ENCODE peak calls at places on chromosomes 16 and 17, in ten cellular contexts. One of them, this sample, is unnamed.

GRCh38 chr17:13671771-13672170 is 70.0 kb upstream of the HS3ST3A1 start:
- DNase-seq in AG10803: peak; percentile 34
- DNase-seq in stomach: no peak
- DNase-seq in MM.1S: no peak
- DNase-seq in HFF-Myc: no peak
- DNase-seq in suprapubic skin: no peak
- DNase-seq in adrenal gland: no peak
- DNase-seq in cardiac muscle cell: peak; percentile 8
- DNase-seq in AG04450: no peak
- DNase-seq in Peyer's patch: no peak
- DNase-seq in this sample: no peak

GRCh38 chr16:89365044-89365467 is 125.3 kb downstream of the ANKRD11 start:
- DNase-seq in Peyer's patch: no peak
- DNase-seq in adrenal gland: no peak
- DNase-seq in cardiac muscle cell: peak; percentile 60
- DNase-seq in stomach: no peak
- DNase-seq in MM.1S: no peak
- DNase-seq in suprapubic skin: no peak
- DNase-seq in AG10803: peak; percentile 52
- DNase-seq in HFF-Myc: no peak
- DNase-seq in AG04450: peak; percentile 45
- DNase-seq in this sample: no peak

GRCh38 chr16:48824271-48824670 is 214.3 kb upstream of the N4BP1 start:
- DNase-seq in cardiac muscle cell: no peak
- DNase-seq in adrenal gland: no peak
- DNase-seq in MM.1S: no peak
- DNase-seq in suprapubic skin: no peak
- DNase-seq in stomach: no peak
- DNase-seq in HFF-Myc: no peak
- DNase-seq in AG04450: no peak
- DNase-seq in Peyer's patch: no peak
- DNase-seq in AG10803: no peak
- DNase-seq in this sample: no peak

GRCh38 chr16:87841608-87842208 is 27.6 kb downstream of the SLC7A5 start:
- DNase-seq in HFF-Myc: no peak
- DNase-seq in stomach: peak; percentile 65
- DNase-seq in cardiac muscle cell: no peak
- DNase-seq in suprapubic skin: no peak
- DNase-seq in Peyer's patch: no peak
- DNase-seq in MM.1S: no peak
- DNase-seq in adrenal gland: no peak
- DNase-seq in AG10803: no peak
- DNase-seq in AG04450: no peak
- DNase-seq in this sample: no peak

GRCh38 chr16:22123146-22123545 is 30.8 kb downstream of the VWA3A start:
- DNase-seq in HFF-Myc: no peak
- DNase-seq in AG10803: no peak
- DNase-seq in suprapubic skin: no peak
- DNase-seq in adrenal gland: no peak
- DNase-seq in stomach: no peak
- DNase-seq in MM.1S: no peak
- DNase-seq in Peyer's patch: no peak
- DNase-seq in AG04450: no peak
- DNase-seq in cardiac muscle cell: no peak
- DNase-seq in this sample: no peak

GRCh38 chr17:62714016-62714777 is 86.7 kb downstream of the MRC2 start:
- DNase-seq in AG04450: no peak
- DNase-seq in HFF-Myc: no peak
- DNase-seq in cardiac muscle cell: no peak
- DNase-seq in Peyer's patch: no peak
- DNase-seq in stomach: no peak
- DNase-seq in MM.1S: no peak
- DNase-seq in adrenal gland: no peak
- DNase-seq in suprapubic skin: no peak
- DNase-seq in AG10803: peak; percentile 57
- DNase-seq in this sample: no peak

GRCh38 chr16:12341966-12342365 is 365.4 kb downstream of the SNX29 start:
- DNase-seq in AG04450: no peak
- DNase-seq in cardiac muscle cell: no peak
- DNase-seq in AG10803: peak; percentile 12
- DNase-seq in adrenal gland: no peak
- DNase-seq in stomach: no peak
- DNase-seq in suprapubic skin: no peak
- DNase-seq in HFF-Myc: no peak
- DNase-seq in Peyer's patch: no peak
- DNase-seq in MM.1S: no peak
- DNase-seq in this sample: no peak

GRCh38 chr16:87550510-87550961 is 51.8 kb upstream of the JPH3 start:
- DNase-seq in stomach: peak; percentile 63
- DNase-seq in suprapubic skin: no peak
- DNase-seq in MM.1S: no peak
- DNase-seq in HFF-Myc: no peak
- DNase-seq in AG10803: no peak
- DNase-seq in adrenal gland: peak; percentile 54
- DNase-seq in AG04450: no peak
- DNase-seq in cardiac muscle cell: no peak
- DNase-seq in Peyer's patch: peak; percentile 29
- DNase-seq in this sample: no peak

GRCh38 chr17:7586673-7587419 is 3.0 kb downstream of the SOX15 start:
- DNase-seq in cardiac muscle cell: no peak
- DNase-seq in AG04450: no peak
- DNase-seq in suprapubic skin: no peak
- DNase-seq in adrenal gland: no peak
- DNase-seq in MM.1S: no peak
- DNase-seq in AG10803: no peak
- DNase-seq in HFF-Myc: no peak
- DNase-seq in Peyer's patch: no peak
- DNase-seq in stomach: peak; percentile 54
- DNase-seq in this sample: no peak

GRCh38 chr17:19383681-19384470 is 3.1 kb downstream of the MFAP4 start:
- DNase-seq in cardiac muscle cell: peak; percentile 44
- DNase-seq in adrenal gland: peak; percentile 38
- DNase-seq in Peyer's patch: no peak
- DNase-seq in AG10803: peak; percentile 53
- DNase-seq in stomach: no peak
- DNase-seq in suprapubic skin: peak; percentile 75
- DNase-seq in AG04450: no peak
- DNase-seq in HFF-Myc: no peak
- DNase-seq in MM.1S: no peak
- DNase-seq in this sample: no peak

GRCh38 chr17:41539979-41540701 is 12.0 kb upstream of the KRT19 start:
- DNase-seq in MM.1S: peak; percentile 17
- DNase-seq in cardiac muscle cell: no peak
- DNase-seq in AG04450: no peak
- DNase-seq in HFF-Myc: no peak
- DNase-seq in stomach: no peak
- DNase-seq in AG10803: no peak
- DNase-seq in suprapubic skin: peak; percentile 46
- DNase-seq in adrenal gland: no peak
- DNase-seq in Peyer's patch: no peak
- DNase-seq in this sample: no peak

DNA sequence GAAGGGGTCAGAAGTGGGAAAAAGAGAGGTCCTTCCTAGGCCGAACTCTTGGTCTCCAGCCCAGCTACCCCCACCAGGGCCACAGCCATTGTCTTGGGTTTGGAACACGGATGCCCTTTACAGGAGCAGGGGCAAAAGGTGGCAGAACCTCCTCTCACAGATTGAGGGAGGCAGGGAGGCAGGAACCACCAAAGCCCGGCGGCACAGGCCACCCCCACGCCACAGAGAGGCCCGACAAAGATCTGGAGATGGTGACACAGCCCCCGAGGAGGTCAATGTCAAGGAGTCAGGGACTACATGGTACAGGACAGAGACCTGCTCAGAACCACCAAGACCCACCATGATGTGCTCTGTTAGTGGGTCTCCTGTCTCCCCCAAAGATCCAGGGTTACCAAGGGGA is 44.4 kb upstream of the DLX4 start:
- DNase-seq in suprapubic skin: no peak
- DNase-seq in Peyer's patch: no peak
- DNase-seq in stomach: no peak
- DNase-seq in adrenal gland: no peak
- DNase-seq in MM.1S: no peak
- DNase-seq in AG04450: no peak
- DNase-seq in cardiac muscle cell: no peak
- DNase-seq in HFF-Myc: no peak
- DNase-seq in AG10803: no peak
- DNase-seq in this sample: no peak
- H3K4me3 ChIP-seq in suprapubic skin: no peak overlapping the region
- H3K4me3 ChIP-seq in Peyer's patch: no peak overlapping the region
- H3K4me3 ChIP-seq in stomach: no peak overlapping the region
- H3K4me3 ChIP-seq in adrenal gland: no peak overlapping the region
- H3K4me3 ChIP-seq in MM.1S: no peak overlapping the region
- H3K4me3 ChIP-seq in AG04450: no peak overlapping the region
- H3K4me3 ChIP-seq in cardiac muscle cell: no peak overlapping the region
- H3K4me3 ChIP-seq in HFF-Myc: no peak overlapping the region
- H3K4me3 ChIP-seq in AG10803: no peak overlapping the region
- H3K4me3 ChIP-seq in this sample: no peak overlapping the region

GRCh38 chr16:5604770-5605169 is 507.2 kb upstream of the EEF2KMT start:
- DNase-seq in stomach: no peak
- DNase-seq in AG04450: no peak
- DNase-seq in Peyer's patch: no peak
- DNase-seq in HFF-Myc: no peak
- DNase-seq in suprapubic skin: no peak
- DNase-seq in adrenal gland: no peak
- DNase-seq in cardiac muscle cell: no peak
- DNase-seq in AG10803: no peak
- DNase-seq in MM.1S: peak; percentile 11
- DNase-seq in this sample: no peak
- TF ChIP-seq CTCF in stomach: no peak
- TF ChIP-seq CTCF in AG04450: no peak
- TF ChIP-seq CTCF in Peyer's patch: peak; percentile 32
- TF ChIP-seq CTCF in HFF-Myc: no peak
- TF ChIP-seq CTCF in suprapubic skin: no peak
- TF ChIP-seq CTCF in adrenal gland: no peak
- TF ChIP-seq CTCF in cardiac muscle cell: no peak
- TF ChIP-seq CTCF in AG10803: no peak
- TF ChIP-seq CTCF in MM.1S: peak; percentile 8
- TF ChIP-seq CTCF in this sample: no peak

GRCh38 chr17:76550712-76551615 is 11.1 kb downstream of the PRCD start:
- DNase-seq in MM.1S: no peak
- DNase-seq in stomach: no peak
- DNase-seq in Peyer's patch: no peak
- DNase-seq in cardiac muscle cell: peak; percentile 75
- DNase-seq in suprapubic skin: no peak
- DNase-seq in AG04450: no peak
- DNase-seq in AG10803: peak; percentile 82
- DNase-seq in adrenal gland: peak; percentile 46
- DNase-seq in HFF-Myc: no peak
- DNase-seq in this sample: no peak
- H3K4me3 ChIP-seq in MM.1S: no peak overlapping the region
- H3K4me3 ChIP-seq in stomach: no peak overlapping the region
- H3K4me3 ChIP-seq in Peyer's patch: no peak overlapping the region
- H3K4me3 ChIP-seq in cardiac muscle cell: no peak overlapping the region
- H3K4me3 ChIP-seq in suprapubic skin: no peak overlapping the region
- H3K4me3 ChIP-seq in AG04450: no peak overlapping the region
- H3K4me3 ChIP-seq in AG10803: no peak overlapping the region
- H3K4me3 ChIP-seq in adrenal gland: no peak overlapping the region
- H3K4me3 ChIP-seq in HFF-Myc: peak overlapping the region; percentile 5
- H3K4me3 ChIP-seq in this sample: no peak overlapping the region

GRCh38 chr17:81907219-81908145 is 3.7 kb downstream of the PCYT2 start:
- DNase-seq in MM.1S: no peak
- DNase-seq in stomach: no peak
- DNase-seq in adrenal gland: no peak
- DNase-seq in suprapubic skin: no peak
- DNase-seq in cardiac muscle cell: no peak
- DNase-seq in AG10803: no peak
- DNase-seq in AG04450: no peak
- DNase-seq in HFF-Myc: no peak
- DNase-seq in Peyer's patch: no peak
- DNase-seq in this sample: no peak
- TF ChIP-seq CTCF in MM.1S: peak; percentile 7
- TF ChIP-seq CTCF in stomach: no peak
- TF ChIP-seq CTCF in adrenal gland: no peak
- TF ChIP-seq CTCF in suprapubic skin: no peak
- TF ChIP-seq CTCF in cardiac muscle cell: no peak
- TF ChIP-seq CTCF in AG10803: no peak
- TF ChIP-seq CTCF in AG04450: peak; percentile 7
- TF ChIP-seq CTCF in HFF-Myc: peak; percentile 0
- TF ChIP-seq CTCF in Peyer's patch: no peak
- TF ChIP-seq CTCF in this sample: no peak

GRCh38 chr17:39607851-39608130 is at the start of gene NEUROD2:
- DNase-seq in suprapubic skin: peak; percentile 43
- DNase-seq in AG04450: no peak
- DNase-seq in stomach: no peak
- DNase-seq in AG10803: no peak
- DNase-seq in Peyer's patch: no peak
- DNase-seq in cardiac muscle cell: no peak
- DNase-seq in adrenal gland: no peak
- DNase-seq in HFF-Myc: no peak
- DNase-seq in MM.1S: no peak
- DNase-seq in this sample: no peak
- H3K4me3 ChIP-seq in suprapubic skin: peak within 1 kb of the TSS; percentile 43
- H3K4me3 ChIP-seq in AG04450: no peak within 1 kb of the TSS
- H3K4me3 ChIP-seq in stomach: peak within 1 kb of the TSS; percentile 26
- H3K4me3 ChIP-seq in AG10803: no peak within 1 kb of the TSS
- H3K4me3 ChIP-seq in Peyer's patch: peak within 1 kb of the TSS; percentile 22
- H3K4me3 ChIP-seq in cardiac muscle cell: no peak within 1 kb of the TSS
- H3K4me3 ChIP-seq in adrenal gland: no peak within 1 kb of the TSS
- H3K4me3 ChIP-seq in HFF-Myc: no peak within 1 kb of the TSS
- H3K4me3 ChIP-seq in MM.1S: no peak within 1 kb of the TSS
- H3K4me3 ChIP-seq in this sample: no peak within 1 kb of the TSS

This sample was measured in BJ.